ENCODE peak calls at places on chromosome 1, in ten cellular contexts. K is AG08396; P is stimulated activated CD8-positive, alpha-beta memory T cell treated with anti-CD3 and anti-CD28 coated beads, Interleukin-4, amount 100 ng/mL, for 4 hours; B is iPS-NIHi11; J is activated effector memory CD4-positive, alpha-beta T cell treated with anti-CD3 and anti-CD28 coated beads, Interleukin-2, amount 50 U/mL, for 16 hours; S is cardiac muscle cell; M is cardiac fibroblast; T is astrocyte of the hippocampus; L is activated CD4-positive, alpha-beta T cell treated with anti-CD3 and anti-CD28 coated beads for 48 hours; C is fibroblast of villous mesenchyme. Y is an unnamed sample.

GRCh38 chr1:158371188-158371953 is 17.7 kb downstream of the CD1E start:
- DNase-seq in J (no peak), C (no peak), T (no peak), P (no peak), L (peak), S (no peak), B (no peak), M (no peak), K (no peak), Y (no peak)

GRCh38 chr1:1173793-1174415 is at the start of gene TTLL10:
- DNase-seq in C (no peak), J (peak), M (no peak), T (peak), S (no peak), L (peak), K (no peak), B (peak), P (no peak), Y (peak)

GRCh38 chr1:173400387-173400995 is 76.6 kb upstream of the PRDX6 start:
- DNase-seq in M (no peak), P (no peak), J (no peak), K (no peak), S (no peak), B (no peak), T (no peak), C (no peak), L (no peak), Y (no peak)

GRCh38 chr1:103373991-103374390 is 151.5 kb upstream of the RNPC3 start:
- DNase-seq in C (no peak), L (no peak), J (no peak), P (no peak), B (no peak), T (no peak), S (no peak), M (peak), K (no peak), Y (no peak)

GRCh38 chr1:231951399-231951798 is 324.8 kb downstream of the DISC1 start:
- DNase-seq in B (no peak), T (no peak), C (no peak), P (no peak), J (no peak), S (no peak), K (no peak), L (peak), M (peak), Y (no peak)

GRCh38 chr1:56985857-56986256 is 20.0 kb upstream of the C8B start:
- DNase-seq in J (no peak), M (no peak), L (no peak), B (no peak), K (no peak), S (no peak), P (no peak), C (no peak), T (no peak), Y (no peak)

GRCh38 chr1:157135646-157136045 is 2.5 kb downstream of the ETV3 start:
- DNase-seq in J (no peak), C (peak), P (no peak), L (no peak), M (peak), S (peak), T (no peak), K (no peak), B (no peak), Y (no peak)

GRCh38 chr1:230922620-230923019 is 54.3 kb upstream of the C1orf198 start:
- DNase-seq in T (no peak), J (no peak), L (no peak), K (no peak), S (peak), P (no peak), M (no peak), B (no peak), C (peak), Y (no peak)

GRCh38 chr1:175537571-175537970 is 205.8 kb downstream of the TNR start:
- DNase-seq in L (no peak), C (no peak), B (no peak), M (no peak), S (no peak), T (no peak), K (no peak), P (no peak), J (no peak), Y (no peak)

GRCh38 chr1:109806733-109807397 is 43.1 kb upstream of the EPS8L3 start:
- DNase-seq in J (peak), L (no peak), B (no peak), P (no peak), M (no peak), C (no peak), K (no peak), T (no peak), S (no peak), Y (no peak)

GRCh38 chr1:56322211-56322610 is 257.2 kb downstream of the PLPP3 start:
- DNase-seq in T (no peak), B (no peak), L (no peak), S (no peak), P (no peak), K (no peak), C (no peak), M (no peak), J (no peak), Y (no peak)

GRCh38 chr1:154759196-154759595 is 110.9 kb downstream of the KCNN3 start:
- DNase-seq in M (no peak), L (peak), T (no peak), B (no peak), S (no peak), P (peak), K (no peak), C (no peak), J (peak), Y (no peak)

GRCh38 chr1:244599937-244600350 is 53.0 kb upstream of the DESI2 start:
- DNase-seq in M (peak), K (peak), P (peak), S (peak), J (peak), L (peak), T (peak), B (no peak), C (peak), Y (no peak)

GRCh38 chr1:202192770-202193613 is 607 bp upstream of the LGR6 start:
- DNase-seq in P (peak), M (peak), C (peak), S (peak), K (peak), T (peak), B (peak), L (peak), J (peak), Y (peak)

GRCh38 chr1:62285440-62285839 is 33.8 kb downstream of the KANK4 start:
- DNase-seq in L (no peak), C (no peak), B (no peak), K (no peak), M (no peak), S (no peak), P (no peak), J (no peak), T (peak), Y (no peak)

GRCh38 chr1:53777272-53777671 is 38.3 kb upstream of the GLIS1 start:
- DNase-seq in P (no peak), C (no peak), B (no peak), S (no peak), M (no peak), T (no peak), L (no peak), J (no peak), K (no peak), Y (no peak)

GRCh38 chr1:94067196-94067595 is 53.8 kb downstream of the ABCA4 start:
- DNase-seq in M (peak), B (no peak), K (no peak), P (no peak), C (peak), T (no peak), L (no peak), J (no peak), S (peak), Y (no peak)